ENCODE peak calls at places on chromosomes 12 and 14, in nine cellular contexts. One of them, this sample, is unnamed.

GRCh38 chr12:127284870-127285431 is 982.0 kb upstream of the TMEM132C start:
- DNase-seq in CD8-positive, alpha-beta T cell: no peak
- DNase-seq in left ventricle myocardium inferior: no peak
- DNase-seq in IMR-90: peak; percentile 81
- DNase-seq in AG04450: peak; percentile 55
- DNase-seq in cardiac fibroblast: peak; percentile 73
- DNase-seq in neural progenitor cell: no peak
- DNase-seq in uterus: no peak
- DNase-seq in prostate gland: no peak
- DNase-seq in this sample: peak; percentile 76

GRCh38 chr14:96274122-96274910 is 18.3 kb downstream of the BDKRB1 start:
- DNase-seq in IMR-90: peak; percentile 97
- DNase-seq in cardiac fibroblast: peak; percentile 62
- DNase-seq in prostate gland: no peak
- DNase-seq in left ventricle myocardium inferior: no peak
- DNase-seq in CD8-positive, alpha-beta T cell: no peak
- DNase-seq in uterus: no peak
- DNase-seq in neural progenitor cell: no peak
- DNase-seq in AG04450: peak; percentile 91
- DNase-seq in this sample: no peak

GRCh38 chr12:94706250-94706661 is 55.9 kb upstream of the TMCC3 start:
- DNase-seq in prostate gland: no peak
- DNase-seq in uterus: no peak
- DNase-seq in cardiac fibroblast: no peak
- DNase-seq in IMR-90: no peak
- DNase-seq in CD8-positive, alpha-beta T cell: no peak
- DNase-seq in AG04450: no peak
- DNase-seq in neural progenitor cell: no peak
- DNase-seq in left ventricle myocardium inferior: no peak
- DNase-seq in this sample: no peak

GRCh38 chr14:96279564-96279963 is 23.6 kb downstream of the BDKRB1 start:
- DNase-seq in cardiac fibroblast: peak; percentile 30
- DNase-seq in prostate gland: no peak
- DNase-seq in AG04450: no peak
- DNase-seq in IMR-90: no peak
- DNase-seq in left ventricle myocardium inferior: no peak
- DNase-seq in uterus: no peak
- DNase-seq in CD8-positive, alpha-beta T cell: no peak
- DNase-seq in neural progenitor cell: no peak
- DNase-seq in this sample: no peak

GRCh38 chr12:96239711-96240234 is 45.6 kb downstream of the ELK3 start:
- DNase-seq in left ventricle myocardium inferior: peak; percentile 80
- DNase-seq in IMR-90: no peak
- DNase-seq in CD8-positive, alpha-beta T cell: no peak
- DNase-seq in AG04450: no peak
- DNase-seq in prostate gland: no peak
- DNase-seq in uterus: peak; percentile 88
- DNase-seq in neural progenitor cell: no peak
- DNase-seq in cardiac fibroblast: peak; percentile 70
- DNase-seq in this sample: no peak

GRCh38 chr14:67359319-67359774 is 257 bp downstream of the ATP6V1D start:
- DNase-seq in uterus: no peak
- DNase-seq in CD8-positive, alpha-beta T cell: no peak
- DNase-seq in neural progenitor cell: peak; percentile 62
- DNase-seq in cardiac fibroblast: peak; percentile 57
- DNase-seq in IMR-90: peak; percentile 63
- DNase-seq in left ventricle myocardium inferior: peak; percentile 25
- DNase-seq in AG04450: peak; percentile 24
- DNase-seq in prostate gland: no peak
- DNase-seq in this sample: peak; percentile 21

GRCh38 chr14:64639340-64639821 is 64.8 kb upstream of the PLEKHG3 start:
- DNase-seq in IMR-90: peak; percentile 46
- DNase-seq in left ventricle myocardium inferior: no peak
- DNase-seq in AG04450: no peak
- DNase-seq in neural progenitor cell: peak; percentile 26
- DNase-seq in uterus: no peak
- DNase-seq in prostate gland: no peak
- DNase-seq in CD8-positive, alpha-beta T cell: no peak
- DNase-seq in cardiac fibroblast: no peak
- DNase-seq in this sample: no peak

GRCh38 chr14:89357655-89358297 is 59.3 kb downstream of the FOXN3 start:
- DNase-seq in CD8-positive, alpha-beta T cell: no peak
- DNase-seq in AG04450: no peak
- DNase-seq in left ventricle myocardium inferior: no peak
- DNase-seq in cardiac fibroblast: no peak
- DNase-seq in prostate gland: no peak
- DNase-seq in IMR-90: no peak
- DNase-seq in uterus: no peak
- DNase-seq in neural progenitor cell: no peak
- DNase-seq in this sample: no peak

GRCh38 chr12:25653487-25654175 is 100.5 kb upstream of the LMNTD1 start:
- DNase-seq in AG04450: no peak
- DNase-seq in prostate gland: peak; percentile 37
- DNase-seq in left ventricle myocardium inferior: no peak
- DNase-seq in uterus: no peak
- DNase-seq in cardiac fibroblast: peak; percentile 6
- DNase-seq in CD8-positive, alpha-beta T cell: no peak
- DNase-seq in neural progenitor cell: no peak
- DNase-seq in IMR-90: no peak
- DNase-seq in this sample: peak; percentile 20

GRCh38 chr14:81105378-81105777 is 115.4 kb downstream of the GTF2A1 start:
- DNase-seq in uterus: no peak
- DNase-seq in prostate gland: no peak
- DNase-seq in neural progenitor cell: no peak
- DNase-seq in left ventricle myocardium inferior: no peak
- DNase-seq in CD8-positive, alpha-beta T cell: no peak
- DNase-seq in AG04450: no peak
- DNase-seq in cardiac fibroblast: no peak
- DNase-seq in IMR-90: no peak
- DNase-seq in this sample: no peak

GRCh38 chr12:98149270-98149669 is 366.1 kb upstream of the TMPO start:
- DNase-seq in cardiac fibroblast: no peak
- DNase-seq in CD8-positive, alpha-beta T cell: no peak
- DNase-seq in IMR-90: no peak
- DNase-seq in AG04450: no peak
- DNase-seq in neural progenitor cell: no peak
- DNase-seq in left ventricle myocardium inferior: no peak
- DNase-seq in prostate gland: no peak
- DNase-seq in uterus: no peak
- DNase-seq in this sample: no peak

GRCh38 chr14:92121207-92121669 is 268 bp downstream of the NDUFB1 start:
- DNase-seq in prostate gland: peak; percentile 25
- DNase-seq in IMR-90: peak; percentile 43
- DNase-seq in left ventricle myocardium inferior: peak; percentile 64
- DNase-seq in cardiac fibroblast: peak; percentile 47
- DNase-seq in neural progenitor cell: peak; percentile 57
- DNase-seq in uterus: no peak
- DNase-seq in CD8-positive, alpha-beta T cell: no peak
- DNase-seq in AG04450: no peak
- DNase-seq in this sample: no peak

GRCh38 chr12:67714648-67715047 is 66.1 kb downstream of the DYRK2 start:
- DNase-seq in IMR-90: peak; percentile 40
- DNase-seq in AG04450: no peak
- DNase-seq in uterus: no peak
- DNase-seq in left ventricle myocardium inferior: no peak
- DNase-seq in CD8-positive, alpha-beta T cell: no peak
- DNase-seq in cardiac fibroblast: no peak
- DNase-seq in prostate gland: no peak
- DNase-seq in neural progenitor cell: no peak
- DNase-seq in this sample: no peak

GRCh38 chr12:42162198-42162597 is 17.5 kb upstream of the GXYLT1 start:
- DNase-seq in neural progenitor cell: no peak
- DNase-seq in CD8-positive, alpha-beta T cell: no peak
- DNase-seq in left ventricle myocardium inferior: no peak
- DNase-seq in prostate gland: no peak
- DNase-seq in uterus: no peak
- DNase-seq in IMR-90: peak; percentile 67
- DNase-seq in cardiac fibroblast: no peak
- DNase-seq in AG04450: no peak
- DNase-seq in this sample: no peak

GRCh38 chr12:55723516-55724225 is 3.5 kb downstream of the RDH5 start:
- DNase-seq in uterus: no peak
- DNase-seq in neural progenitor cell: no peak
- DNase-seq in left ventricle myocardium inferior: no peak
- DNase-seq in IMR-90: no peak
- DNase-seq in cardiac fibroblast: no peak
- DNase-seq in prostate gland: no peak
- DNase-seq in AG04450: no peak
- DNase-seq in CD8-positive, alpha-beta T cell: no peak
- DNase-seq in this sample: no peak

GRCh38 chr12:68794653-68795253 is 13.2 kb upstream of the MDM2 start:
- DNase-seq in left ventricle myocardium inferior: no peak
- DNase-seq in cardiac fibroblast: no peak
- DNase-seq in AG04450: no peak
- DNase-seq in IMR-90: peak; percentile 86
- DNase-seq in prostate gland: no peak
- DNase-seq in uterus: no peak
- DNase-seq in neural progenitor cell: no peak
- DNase-seq in CD8-positive, alpha-beta T cell: no peak
- DNase-seq in this sample: peak; percentile 13

GRCh38 chr12:113088971-113089756 is 32.6 kb downstream of the DTX1 start:
- DNase-seq in left ventricle myocardium inferior: no peak
- DNase-seq in cardiac fibroblast: no peak
- DNase-seq in uterus: no peak
- DNase-seq in CD8-positive, alpha-beta T cell: peak; percentile 67
- DNase-seq in AG04450: no peak
- DNase-seq in IMR-90: no peak
- DNase-seq in neural progenitor cell: no peak
- DNase-seq in prostate gland: no peak
- DNase-seq in this sample: no peak

GRCh38 chr12:66438601-66439000 is 136.3 kb downstream of the HELB start:
- DNase-seq in neural progenitor cell: no peak
- DNase-seq in cardiac fibroblast: peak; percentile 15
- DNase-seq in AG04450: no peak
- DNase-seq in prostate gland: no peak
- DNase-seq in left ventricle myocardium inferior: no peak
- DNase-seq in CD8-positive, alpha-beta T cell: no peak
- DNase-seq in IMR-90: peak; percentile 18
- DNase-seq in uterus: no peak
- DNase-seq in this sample: no peak

GRCh38 chr12:76259071-76259470 is 89.1 kb downstream of the BBS10 start:
- DNase-seq in neural progenitor cell: peak; percentile 56
- DNase-seq in AG04450: no peak
- DNase-seq in prostate gland: no peak
- DNase-seq in uterus: no peak
- DNase-seq in IMR-90: peak; percentile 44
- DNase-seq in left ventricle myocardium inferior: no peak
- DNase-seq in cardiac fibroblast: peak; percentile 54
- DNase-seq in CD8-positive, alpha-beta T cell: no peak
- DNase-seq in this sample: no peak

GRCh38 chr12:92551210-92551609 is 151.6 kb upstream of the PLEKHG7 start:
- DNase-seq in IMR-90: no peak
- DNase-seq in cardiac fibroblast: no peak
- DNase-seq in uterus: no peak
- DNase-seq in neural progenitor cell: no peak
- DNase-seq in prostate gland: no peak
- DNase-seq in left ventricle myocardium inferior: no peak
- DNase-seq in CD8-positive, alpha-beta T cell: no peak
- DNase-seq in AG04450: no peak
- DNase-seq in this sample: no peak

DNA sequence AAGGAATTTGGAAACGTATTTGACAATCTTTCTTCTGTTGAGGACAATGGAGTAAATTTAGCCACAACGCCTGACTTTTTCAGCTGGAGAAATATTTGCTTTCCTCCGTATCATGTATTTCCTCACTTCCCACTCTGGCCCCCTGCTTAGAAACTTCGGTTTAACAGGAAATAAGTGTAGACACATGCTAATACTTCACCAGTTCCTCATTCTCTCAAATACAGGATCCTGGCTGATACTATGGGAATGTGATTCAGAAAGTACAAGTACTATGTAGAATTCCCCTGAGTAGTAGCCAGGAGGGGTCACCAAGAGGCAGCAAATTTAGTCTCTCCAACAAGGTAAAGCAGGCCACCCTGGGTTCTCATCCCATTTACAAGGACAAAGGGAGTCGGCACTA is 58.0 kb downstream of the FAR2 start:
- DNase-seq in cardiac fibroblast: peak; percentile 73
- DNase-seq in CD8-positive, alpha-beta T cell: no peak
- DNase-seq in IMR-90: no peak
- DNase-seq in AG04450: no peak
- DNase-seq in uterus: no peak
- DNase-seq in neural progenitor cell: no peak
- DNase-seq in prostate gland: no peak
- DNase-seq in left ventricle myocardium inferior: no peak
- DNase-seq in this sample: no peak
- H3K4me3 ChIP-seq in cardiac fibroblast: no peak overlapping the region
- H3K4me3 ChIP-seq in CD8-positive, alpha-beta T cell: no peak overlapping the region
- H3K4me3 ChIP-seq in IMR-90: no peak overlapping the region
- H3K4me3 ChIP-seq in AG04450: no peak overlapping the region
- H3K4me3 ChIP-seq in uterus: no peak overlapping the region
- H3K4me3 ChIP-seq in neural progenitor cell: no peak overlapping the region
- H3K4me3 ChIP-seq in prostate gland: no peak overlapping the region
- H3K4me3 ChIP-seq in left ventricle myocardium inferior: no peak overlapping the region
- H3K4me3 ChIP-seq in this sample: no peak overlapping the region

DNA sequence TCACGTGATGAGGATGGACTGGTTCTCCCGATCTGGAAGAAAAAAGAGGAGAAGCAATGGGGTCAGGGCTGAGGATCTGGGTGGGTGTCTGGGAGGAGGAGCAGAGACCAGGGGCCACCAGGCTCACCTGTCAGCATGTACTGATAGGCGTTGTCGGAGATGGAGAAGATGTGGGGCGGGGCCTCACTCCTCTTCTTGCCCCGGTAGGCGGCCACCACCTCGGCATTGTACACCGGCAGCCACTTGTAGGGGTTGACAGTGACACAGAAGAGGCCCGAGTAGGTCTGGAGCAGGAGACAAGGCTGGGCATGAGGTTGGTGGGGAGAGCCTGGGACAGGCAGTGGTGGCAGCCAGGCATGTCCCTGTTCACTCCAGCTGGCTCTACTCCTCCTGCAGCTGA is 3.0 kb downstream of the MYH6 start:
- DNase-seq in prostate gland: no peak
- DNase-seq in left ventricle myocardium inferior: peak; percentile 21
- DNase-seq in cardiac fibroblast: no peak
- DNase-seq in neural progenitor cell: no peak
- DNase-seq in IMR-90: no peak
- DNase-seq in uterus: no peak
- DNase-seq in CD8-positive, alpha-beta T cell: no peak
- DNase-seq in AG04450: no peak
- DNase-seq in this sample: no peak
- TF ChIP-seq CTCF in prostate gland: no peak
- TF ChIP-seq CTCF in left ventricle myocardium inferior: no peak
- TF ChIP-seq CTCF in cardiac fibroblast: no peak
- TF ChIP-seq CTCF in neural progenitor cell: no peak
- TF ChIP-seq CTCF in IMR-90: no peak
- TF ChIP-seq CTCF in uterus: no peak
- TF ChIP-seq CTCF in CD8-positive, alpha-beta T cell: no peak
- TF ChIP-seq CTCF in AG04450: no peak
- TF ChIP-seq CTCF in this sample: no peak

GRCh38 chr12:1443421-1444141 is 150.8 kb downstream of the FBXL14 start:
- DNase-seq in CD8-positive, alpha-beta T cell: no peak
- DNase-seq in neural progenitor cell: no peak
- DNase-seq in AG04450: peak; percentile 69
- DNase-seq in left ventricle myocardium inferior: no peak
- DNase-seq in IMR-90: peak; percentile 96
- DNase-seq in uterus: no peak
- DNase-seq in cardiac fibroblast: peak; percentile 46
- DNase-seq in prostate gland: no peak
- DNase-seq in this sample: no peak
- H3K4me3 ChIP-seq in CD8-positive, alpha-beta T cell: no peak overlapping the region
- H3K4me3 ChIP-seq in neural progenitor cell: no peak overlapping the region
- H3K4me3 ChIP-seq in AG04450: peak overlapping the region; percentile 18
- H3K4me3 ChIP-seq in left ventricle myocardium inferior: no peak overlapping the region
- H3K4me3 ChIP-seq in IMR-90: peak overlapping the region; percentile 17
- H3K4me3 ChIP-seq in uterus: no peak overlapping the region
- H3K4me3 ChIP-seq in cardiac fibroblast: no peak overlapping the region
- H3K4me3 ChIP-seq in prostate gland: no peak overlapping the region
- H3K4me3 ChIP-seq in this sample: no peak overlapping the region

GRCh38 chr14:101564819-101565698 is 3.8 kb downstream of the DIO3 start:
- DNase-seq in uterus: no peak
- DNase-seq in left ventricle myocardium inferior: no peak
- DNase-seq in CD8-positive, alpha-beta T cell: no peak
- DNase-seq in cardiac fibroblast: no peak
- DNase-seq in AG04450: no peak
- DNase-seq in IMR-90: no peak
- DNase-seq in neural progenitor cell: peak; percentile 74
- DNase-seq in prostate gland: no peak
- DNase-seq in this sample: no peak
- TF ChIP-seq CTCF in uterus: no peak
- TF ChIP-seq CTCF in left ventricle myocardium inferior: no peak
- TF ChIP-seq CTCF in CD8-positive, alpha-beta T cell: no peak
- TF ChIP-seq CTCF in cardiac fibroblast: no peak
- TF ChIP-seq CTCF in AG04450: no peak
- TF ChIP-seq CTCF in IMR-90: no peak
- TF ChIP-seq CTCF in neural progenitor cell: no peak
- TF ChIP-seq CTCF in prostate gland: no peak
- TF ChIP-seq CTCF in this sample: no peak

This sample was measured in lower leg skin.